ENCODE peak calls at places on chromosomes 11 and 22, in ten cellular contexts. Z is transverse colon, Y is posterior vena cava, B is nephron progenitor cell, C is HTR-8/SVneo, R is NCI-H2081 treated with DMSO at 0.1 percent for 48 hours, E is EL, W is T-cell, P is ACHN, M is OCI-LY7. H is an unnamed sample.

GRCh38 chr11:65817312-65817814 is 16.4 kb upstream of the SNX32 start:
- DNase-seq in Z (no peak), Y (peak), B (no peak), C (no peak), R (no peak), E (no peak), W (no peak), P (peak), M (no peak), H (no peak)

GRCh38 chr11:6681949-6682348 is 1.2 kb downstream of the MRPL17 start:
- DNase-seq in Z (no peak), Y (no peak), B (peak), C (no peak), R (no peak), E (peak), W (no peak), P (no peak), M (peak), H (no peak)

GRCh38 chr11:64348611-64349387 is 8.8 kb downstream of the CCDC88B start:
- DNase-seq in Z (no peak), Y (peak), B (peak), C (no peak), R (no peak), E (no peak), W (no peak), P (no peak), M (peak), H (no peak)

GRCh38 chr11:63445720-63446119 is 45.2 kb downstream of the PLAAT5 start:
- DNase-seq in Z (no peak), Y (no peak), B (no peak), C (no peak), R (no peak), E (peak), W (no peak), P (no peak), M (no peak), H (no peak)

GRCh38 chr11:936199-936598 is 10.5 kb downstream of the AP2A2 start:
- DNase-seq in Z (no peak), Y (no peak), B (no peak), C (no peak), R (no peak), E (no peak), W (no peak), P (no peak), M (no peak), H (no peak)

GRCh38 chr11:68749061-68749491 is 2.2 kb downstream of the TESMIN start:
- DNase-seq in Z (no peak), Y (no peak), B (no peak), C (no peak), R (no peak), E (no peak), W (no peak), P (no peak), M (no peak), H (no peak)

GRCh38 chr22:42316988-42317387 is 46.5 kb upstream of the TCF20 start:
- DNase-seq in Z (peak), Y (no peak), B (no peak), C (no peak), R (no peak), E (peak), W (peak), P (no peak), M (no peak), H (no peak)

GRCh38 chr22:47032091-47032943 is 269.9 kb downstream of the TBC1D22A start:
- DNase-seq in Z (peak), Y (peak), B (peak), C (no peak), R (no peak), E (no peak), W (no peak), P (no peak), M (no peak), H (peak)

GRCh38 chr11:2891291-2891690 is 5.7 kb upstream of the CDKN1C start:
- DNase-seq in Z (no peak), Y (no peak), B (no peak), C (no peak), R (no peak), E (no peak), W (no peak), P (peak), M (no peak), H (no peak)